ENCODE peak calls at places on chromosomes 2 and 18, in seven cellular contexts. One of them, this sample, is unnamed. For H3K27me3, the result is how much of the 10 kb centered on the place peaks cover.

GRCh38 chr18:48963555-48964480 is 13.1 kb upstream of the SMAD7 start:
- DNase-seq in mesendoderm: no peak
- DNase-seq in IMR-90: no peak
- DNase-seq in H9: no peak
- DNase-seq in H1: no peak
- DNase-seq in mesenchymal stem cell: no peak
- DNase-seq in trophoblast cell: peak
- DNase-seq in this sample: no peak

GRCh38 chr2:79855264-79856006 is 342.6 kb downstream of the CTNNA2 start:
- DNase-seq in mesendoderm: peak
- DNase-seq in IMR-90: peak
- DNase-seq in H9: peak
- DNase-seq in H1: peak
- DNase-seq in mesenchymal stem cell: peak
- DNase-seq in trophoblast cell: no peak
- DNase-seq in this sample: no peak

GRCh38 chr2:60589093-60589492 is 35.6 kb upstream of the BCL11A start:
- DNase-seq in mesendoderm: no peak
- DNase-seq in IMR-90: no peak
- DNase-seq in H9: no peak
- DNase-seq in H1: no peak
- DNase-seq in mesenchymal stem cell: no peak
- DNase-seq in trophoblast cell: no peak
- DNase-seq in this sample: no peak

GRCh38 chr2:54396107-54396506 is 60.0 kb upstream of the SPTBN1 start:
- DNase-seq in mesendoderm: no peak
- DNase-seq in IMR-90: peak
- DNase-seq in H9: no peak
- DNase-seq in H1: no peak
- DNase-seq in mesenchymal stem cell: peak
- DNase-seq in trophoblast cell: no peak
- DNase-seq in this sample: no peak

GRCh38 chr2:20422679-20423271 is 24.1 kb upstream of the RHOB start:
- DNase-seq in mesendoderm: peak
- DNase-seq in IMR-90: peak
- DNase-seq in H9: peak
- DNase-seq in H1: peak
- DNase-seq in mesenchymal stem cell: peak
- DNase-seq in trophoblast cell: no peak
- DNase-seq in this sample: no peak

GRCh38 chr2:232129483-232129882 is 168.0 kb downstream of the DIS3L2 start:
- DNase-seq in mesendoderm: no peak
- DNase-seq in IMR-90: no peak
- DNase-seq in H9: no peak
- DNase-seq in H1: no peak
- DNase-seq in mesenchymal stem cell: no peak
- DNase-seq in trophoblast cell: no peak
- DNase-seq in this sample: no peak

GRCh38 chr2:1210352-1210751 is 202.9 kb upstream of the TPO start:
- DNase-seq in mesendoderm: no peak
- DNase-seq in IMR-90: no peak
- DNase-seq in H9: no peak
- DNase-seq in H1: no peak
- DNase-seq in mesenchymal stem cell: no peak
- DNase-seq in trophoblast cell: no peak
- DNase-seq in this sample: no peak

GRCh38 chr2:44912660-44913059 is 28.8 kb upstream of the SIX3 start:
- DNase-seq in mesendoderm: peak
- DNase-seq in IMR-90: peak
- DNase-seq in H9: no peak
- DNase-seq in H1: no peak
- DNase-seq in mesenchymal stem cell: no peak
- DNase-seq in trophoblast cell: peak
- DNase-seq in this sample: no peak

GRCh38 chr2:85413592-85414421 is 3.6 kb upstream of the CAPG start:
- DNase-seq in mesendoderm: peak
- DNase-seq in IMR-90: peak
- DNase-seq in H9: no peak
- DNase-seq in H1: peak
- DNase-seq in mesenchymal stem cell: peak
- DNase-seq in trophoblast cell: peak
- DNase-seq in this sample: no peak

GRCh38 chr2:55431982-55432627 is 12.4 kb upstream of the CCDC88A start:
- DNase-seq in mesendoderm: peak
- DNase-seq in IMR-90: peak
- DNase-seq in H9: no peak
- DNase-seq in H1: no peak
- DNase-seq in mesenchymal stem cell: peak
- DNase-seq in trophoblast cell: peak
- DNase-seq in this sample: no peak

GRCh38 chr18:76450912-76451421 is 44.1 kb downstream of the ZNF516 start:
- DNase-seq in mesendoderm: peak
- DNase-seq in IMR-90: peak
- DNase-seq in H9: peak
- DNase-seq in H1: peak
- DNase-seq in mesenchymal stem cell: peak
- DNase-seq in trophoblast cell: peak
- DNase-seq in this sample: peak

GRCh38 chr2:62410015-62410453 is 96.0 kb downstream of the TMEM17 start:
- DNase-seq in mesendoderm: peak
- DNase-seq in IMR-90: no peak
- DNase-seq in H9: no peak
- DNase-seq in H1: no peak
- DNase-seq in mesenchymal stem cell: no peak
- DNase-seq in trophoblast cell: peak
- DNase-seq in this sample: no peak

GRCh38 chr18:44464401-44465185 is 216.1 kb upstream of the SETBP1 start:
- DNase-seq in mesendoderm: no peak
- DNase-seq in IMR-90: no peak
- DNase-seq in H9: no peak
- DNase-seq in H1: no peak
- DNase-seq in mesenchymal stem cell: peak
- DNase-seq in trophoblast cell: peak
- DNase-seq in this sample: peak

GRCh38 chr18:47729356-47729755 is 201.1 kb downstream of the SMAD2 start:
- DNase-seq in mesendoderm: no peak
- DNase-seq in IMR-90: no peak
- DNase-seq in H9: no peak
- DNase-seq in H1: no peak
- DNase-seq in mesenchymal stem cell: no peak
- DNase-seq in trophoblast cell: no peak
- DNase-seq in this sample: no peak

GRCh38 chr18:47735041-47735440 is 195.4 kb downstream of the SMAD2 start:
- DNase-seq in mesendoderm: no peak
- DNase-seq in IMR-90: no peak
- DNase-seq in H9: no peak
- DNase-seq in H1: no peak
- DNase-seq in mesenchymal stem cell: no peak
- DNase-seq in trophoblast cell: no peak
- DNase-seq in this sample: no peak

GRCh38 chr18:47730795-47731194 is 199.7 kb downstream of the SMAD2 start:
- DNase-seq in mesendoderm: peak
- DNase-seq in IMR-90: peak
- DNase-seq in H9: no peak
- DNase-seq in H1: no peak
- DNase-seq in mesenchymal stem cell: peak
- DNase-seq in trophoblast cell: no peak
- DNase-seq in this sample: no peak

GRCh38 chr18:47736376-47737140 is 193.9 kb downstream of the SMAD2 start:
- DNase-seq in mesendoderm: no peak
- DNase-seq in IMR-90: no peak
- DNase-seq in H9: no peak
- DNase-seq in H1: peak
- DNase-seq in mesenchymal stem cell: no peak
- DNase-seq in trophoblast cell: no peak
- DNase-seq in this sample: no peak

DNA sequence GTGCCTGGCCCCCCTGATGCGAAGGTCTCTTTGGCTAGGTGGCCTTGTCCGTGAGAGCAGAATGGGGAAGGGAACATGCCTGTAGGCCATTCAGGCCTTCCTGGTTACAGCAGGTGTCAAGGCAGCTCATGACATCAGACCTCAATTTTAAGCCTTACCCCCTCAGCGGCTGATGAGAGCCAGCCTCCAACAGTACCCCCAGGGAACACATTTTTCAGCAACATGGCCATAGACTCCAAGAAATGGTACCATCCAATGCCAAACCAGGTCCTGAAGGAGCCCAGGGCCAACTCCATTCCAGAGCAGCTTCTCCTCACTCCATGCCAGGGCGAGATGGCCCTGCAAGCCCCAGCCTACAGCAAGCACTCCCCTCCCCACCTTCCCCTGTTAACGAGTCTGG is 199.2 kb downstream of the SMAD2 start:
- DNase-seq in mesendoderm: no peak
- DNase-seq in IMR-90: no peak
- DNase-seq in H9: no peak
- DNase-seq in H1: no peak
- DNase-seq in mesenchymal stem cell: no peak
- DNase-seq in trophoblast cell: no peak
- DNase-seq in this sample: no peak
- H3K27me3 ChIP-seq in mesendoderm: under half
- H3K27me3 ChIP-seq in IMR-90: under half
- H3K27me3 ChIP-seq in H9: under half
- H3K27me3 ChIP-seq in H1: under half
- H3K27me3 ChIP-seq in mesenchymal stem cell: under half
- H3K27me3 ChIP-seq in trophoblast cell: under half
- H3K27me3 ChIP-seq in this sample: under half

DNA sequence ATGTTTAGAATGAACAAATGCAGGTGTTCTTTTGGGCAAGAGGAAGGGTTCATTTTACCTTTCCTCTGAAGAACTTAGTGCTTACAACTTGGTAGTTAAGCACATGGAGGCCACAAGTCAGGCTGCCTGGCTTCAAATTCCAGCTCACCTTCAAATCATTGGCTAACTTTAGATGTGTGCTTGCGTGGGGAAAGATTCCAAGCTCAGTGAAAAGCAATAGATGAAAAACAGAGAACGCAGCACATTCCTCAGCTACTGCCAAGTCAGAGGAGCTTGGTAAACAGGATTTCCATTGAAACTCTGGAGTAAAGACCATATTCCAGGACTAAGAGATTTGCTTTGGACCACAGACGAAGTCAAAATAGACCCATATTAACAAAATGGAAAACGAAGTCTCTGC is 96.3 kb upstream of the ASB18 start:
- DNase-seq in mesendoderm: no peak
- DNase-seq in IMR-90: no peak
- DNase-seq in H9: peak
- DNase-seq in H1: no peak
- DNase-seq in mesenchymal stem cell: no peak
- DNase-seq in trophoblast cell: no peak
- DNase-seq in this sample: no peak
- H3K23ac ChIP-seq in mesendoderm: no peak
- H3K23ac ChIP-seq in IMR-90: no peak
- H3K23ac ChIP-seq in H9: no peak
- H3K23ac ChIP-seq in H1: no peak
- H3K23ac ChIP-seq in mesenchymal stem cell: no peak
- H3K23ac ChIP-seq in trophoblast cell: no peak
- H3K23ac ChIP-seq in this sample: no peak

DNA sequence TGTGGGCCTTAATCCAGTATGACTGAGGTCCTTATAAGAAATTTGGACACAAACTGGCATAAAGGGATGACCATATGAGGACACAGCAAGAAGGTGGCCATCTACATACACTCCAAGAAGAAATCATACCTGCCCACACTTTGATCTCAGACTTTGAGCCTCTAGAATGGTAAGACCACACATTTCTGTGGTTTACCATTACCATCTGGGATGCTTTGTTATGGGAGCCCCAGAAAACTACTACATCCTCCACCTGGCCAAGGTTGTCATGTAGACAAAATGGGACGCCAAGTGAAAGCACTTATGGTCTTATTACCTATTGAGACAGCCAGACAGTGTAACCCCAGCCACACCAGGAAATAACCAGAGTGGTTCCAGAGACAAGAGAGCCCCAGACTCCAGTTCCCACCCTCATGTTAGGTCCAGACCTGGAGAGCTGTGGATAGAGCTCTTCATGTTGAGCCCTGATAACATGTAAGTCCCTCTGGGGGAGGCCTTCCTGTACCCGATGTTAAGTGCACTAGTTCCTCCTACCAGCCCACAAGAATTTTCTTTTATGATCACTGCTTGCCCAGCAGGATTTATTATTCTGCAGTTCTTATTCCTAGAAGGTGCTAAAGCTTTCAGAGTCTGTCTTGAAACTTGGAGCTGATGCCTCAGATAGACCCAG is 4.6 kb upstream of the ADD2 start:
- DNase-seq in mesendoderm: no peak
- DNase-seq in IMR-90: no peak
- DNase-seq in H9: no peak
- DNase-seq in H1: no peak
- DNase-seq in mesenchymal stem cell: no peak
- DNase-seq in trophoblast cell: no peak
- DNase-seq in this sample: no peak
- H3K27me3 ChIP-seq in mesendoderm: under half
- H3K27me3 ChIP-seq in IMR-90: under half
- H3K27me3 ChIP-seq in H9: under half
- H3K27me3 ChIP-seq in H1: under half
- H3K27me3 ChIP-seq in mesenchymal stem cell: half or more
- H3K27me3 ChIP-seq in trophoblast cell: under half
- H3K27me3 ChIP-seq in this sample: under half

GRCh38 chr2:98016908-98017700 is 21.4 kb upstream of the TMEM131 start:
- DNase-seq in mesendoderm: no peak
- DNase-seq in IMR-90: no peak
- DNase-seq in H9: no peak
- DNase-seq in H1: no peak
- DNase-seq in mesenchymal stem cell: no peak
- DNase-seq in trophoblast cell: no peak
- DNase-seq in this sample: no peak

GRCh38 chr2:98012561-98012979 is 16.8 kb upstream of the TMEM131 start:
- DNase-seq in mesendoderm: no peak
- DNase-seq in IMR-90: no peak
- DNase-seq in H9: no peak
- DNase-seq in H1: no peak
- DNase-seq in mesenchymal stem cell: no peak
- DNase-seq in trophoblast cell: peak
- DNase-seq in this sample: no peak

GRCh38 chr2:98014379-98014778 is 18.6 kb upstream of the TMEM131 start:
- DNase-seq in mesendoderm: no peak
- DNase-seq in IMR-90: no peak
- DNase-seq in H9: no peak
- DNase-seq in H1: no peak
- DNase-seq in mesenchymal stem cell: no peak
- DNase-seq in trophoblast cell: no peak
- DNase-seq in this sample: no peak

GRCh38 chr2:98013407-98014042 is 17.8 kb upstream of the TMEM131 start:
- DNase-seq in mesendoderm: no peak
- DNase-seq in IMR-90: peak
- DNase-seq in H9: no peak
- DNase-seq in H1: no peak
- DNase-seq in mesenchymal stem cell: peak
- DNase-seq in trophoblast cell: no peak
- DNase-seq in this sample: no peak

DNA sequence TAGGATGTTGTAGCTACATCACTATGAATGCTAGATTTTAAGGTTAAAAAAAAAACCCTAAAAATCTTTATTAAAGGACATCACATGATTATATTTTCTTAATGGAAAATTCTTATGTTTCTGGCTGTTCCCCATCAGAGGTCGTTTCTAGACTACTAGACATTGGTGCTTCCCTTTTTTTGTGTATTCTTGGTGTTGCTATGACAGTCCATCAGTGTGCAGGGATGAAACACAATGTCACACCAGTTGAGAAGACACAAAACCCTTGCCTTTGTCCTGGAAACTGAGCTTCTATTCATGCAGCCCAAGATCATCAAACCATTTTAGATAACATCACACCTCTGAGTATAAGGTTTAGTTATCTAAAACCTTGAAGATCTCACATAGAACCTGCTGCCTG is 19.9 kb upstream of the TMEM131 start:
- DNase-seq in mesendoderm: no peak
- DNase-seq in IMR-90: no peak
- DNase-seq in H9: no peak
- DNase-seq in H1: no peak
- DNase-seq in mesenchymal stem cell: no peak
- DNase-seq in trophoblast cell: no peak
- DNase-seq in this sample: no peak
- H3K23ac ChIP-seq in mesendoderm: no peak
- H3K23ac ChIP-seq in IMR-90: no peak
- H3K23ac ChIP-seq in H9: no peak
- H3K23ac ChIP-seq in H1: no peak
- H3K23ac ChIP-seq in mesenchymal stem cell: no peak
- H3K23ac ChIP-seq in trophoblast cell: no peak
- H3K23ac ChIP-seq in this sample: no peak